ENCODE peak calls at places on chromosome 21, in nine cellular contexts. O, S, H, K, B, I, E, A and Z are unnamed samples.

GRCh38 chr21:33854604-33855003 is 61.0 kb downstream of the ATP5PO start:
- DNase-seq in O (peak; percentile 32), S (no peak), H (peak; percentile 78), K (no peak), B (no peak), I (no peak), E (no peak), A (no peak), Z (no peak)

GRCh38 chr21:19490481-19490880 is 1086.9 kb upstream of the TMPRSS15 start:
- DNase-seq in O (no peak), S (no peak), H (no peak), K (no peak), B (no peak), I (no peak), E (no peak), A (no peak), Z (no peak)

GRCh38 chr21:28761709-28762356 is 230.8 kb downstream of the LTN1 start:
- DNase-seq in O (peak; percentile 59), S (no peak), H (no peak), K (no peak), B (no peak), I (no peak), E (no peak), A (no peak), Z (no peak)

GRCh38 chr21:26001356-26001755 is 169.2 kb downstream of the APP start:
- DNase-seq in O (no peak), S (no peak), H (no peak), K (no peak), B (no peak), I (no peak), E (no peak), A (no peak), Z (no peak)

GRCh38 chr21:21200103-21200938 is 202.1 kb downstream of the NCAM2 start:
- DNase-seq in O (peak; percentile 100), S (no peak), H (peak; percentile 83), K (peak; percentile 91), B (no peak), I (peak; percentile 12), E (no peak), A (no peak), Z (no peak)

GRCh38 chr21:35428041-35428400 is 378.9 kb upstream of the RUNX1 start:
- DNase-seq in O (peak; percentile 43), S (no peak), H (no peak), K (no peak), B (no peak), I (no peak), E (no peak), A (no peak), Z (no peak)

GRCh38 chr21:38913120-38913975 is 107.6 kb downstream of the ETS2 start:
- DNase-seq in O (peak; percentile 70), S (peak; percentile 77), H (peak; percentile 85), K (no peak), B (no peak), I (peak; percentile 89), E (peak; percentile 89), A (no peak), Z (peak; percentile 85)

GRCh38 chr21:26112127-26112742 is 58.3 kb downstream of the APP start:
- DNase-seq in O (no peak), S (no peak), H (no peak), K (no peak), B (no peak), I (no peak), E (no peak), A (no peak), Z (no peak)

DNA sequence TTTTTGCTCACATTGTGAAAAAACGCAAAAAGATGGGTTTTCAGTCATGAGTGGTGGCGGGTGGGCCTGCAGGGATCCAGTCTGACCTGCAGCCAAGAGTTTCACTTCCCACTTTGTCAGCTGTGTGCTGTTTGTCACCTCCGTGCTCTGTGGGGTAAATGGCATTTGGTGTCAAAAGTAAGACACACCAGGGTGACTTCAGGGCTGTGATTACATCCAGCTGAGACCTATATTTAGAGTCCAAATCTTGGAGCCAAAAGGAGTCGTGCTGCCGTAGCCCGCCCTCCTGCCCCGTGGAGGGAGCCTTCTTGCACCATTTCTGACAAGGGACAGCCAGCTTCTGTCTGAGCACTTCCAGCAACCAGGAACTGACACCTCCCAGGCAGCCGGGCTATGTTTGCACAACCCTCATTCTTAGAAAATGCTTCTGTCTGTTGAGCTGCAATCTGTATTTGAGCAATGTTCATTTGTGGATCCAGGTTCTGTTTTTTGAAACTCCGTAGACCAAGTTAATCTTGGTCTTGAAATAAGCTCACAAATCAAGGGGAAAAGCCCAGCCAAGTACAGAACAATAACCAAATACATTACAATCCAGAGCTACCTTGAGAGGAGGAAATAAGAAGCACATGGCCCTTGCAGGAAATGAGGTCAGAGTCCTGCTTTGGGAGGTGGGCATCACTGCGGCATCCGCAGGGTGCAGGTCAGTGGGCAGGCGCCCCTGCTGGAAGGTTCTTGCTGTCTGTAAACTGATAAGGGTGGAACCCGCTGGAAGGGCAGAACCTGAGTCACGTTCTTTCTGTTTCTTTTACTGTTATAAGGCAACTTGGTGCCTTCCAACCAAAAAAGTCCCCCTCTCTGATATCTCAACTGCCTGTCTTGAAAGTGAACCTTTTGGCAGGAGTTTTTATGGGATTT is 14.4 kb downstream of the ABCG1 start:
- DNase-seq in O (peak; percentile 59), S (no peak), H (peak; percentile 66), K (no peak), B (peak; percentile 75), I (peak; percentile 60), E (peak; percentile 84), A (peak; percentile 82), Z (peak; percentile 16)
- TF ChIP-seq CTCF in O (peak; percentile 39), S (no peak), H (peak; percentile 63), K (no peak), B (peak; percentile 15), I (peak; percentile 41), E (peak; percentile 38), A (peak; percentile 50), Z (no peak)

DNA sequence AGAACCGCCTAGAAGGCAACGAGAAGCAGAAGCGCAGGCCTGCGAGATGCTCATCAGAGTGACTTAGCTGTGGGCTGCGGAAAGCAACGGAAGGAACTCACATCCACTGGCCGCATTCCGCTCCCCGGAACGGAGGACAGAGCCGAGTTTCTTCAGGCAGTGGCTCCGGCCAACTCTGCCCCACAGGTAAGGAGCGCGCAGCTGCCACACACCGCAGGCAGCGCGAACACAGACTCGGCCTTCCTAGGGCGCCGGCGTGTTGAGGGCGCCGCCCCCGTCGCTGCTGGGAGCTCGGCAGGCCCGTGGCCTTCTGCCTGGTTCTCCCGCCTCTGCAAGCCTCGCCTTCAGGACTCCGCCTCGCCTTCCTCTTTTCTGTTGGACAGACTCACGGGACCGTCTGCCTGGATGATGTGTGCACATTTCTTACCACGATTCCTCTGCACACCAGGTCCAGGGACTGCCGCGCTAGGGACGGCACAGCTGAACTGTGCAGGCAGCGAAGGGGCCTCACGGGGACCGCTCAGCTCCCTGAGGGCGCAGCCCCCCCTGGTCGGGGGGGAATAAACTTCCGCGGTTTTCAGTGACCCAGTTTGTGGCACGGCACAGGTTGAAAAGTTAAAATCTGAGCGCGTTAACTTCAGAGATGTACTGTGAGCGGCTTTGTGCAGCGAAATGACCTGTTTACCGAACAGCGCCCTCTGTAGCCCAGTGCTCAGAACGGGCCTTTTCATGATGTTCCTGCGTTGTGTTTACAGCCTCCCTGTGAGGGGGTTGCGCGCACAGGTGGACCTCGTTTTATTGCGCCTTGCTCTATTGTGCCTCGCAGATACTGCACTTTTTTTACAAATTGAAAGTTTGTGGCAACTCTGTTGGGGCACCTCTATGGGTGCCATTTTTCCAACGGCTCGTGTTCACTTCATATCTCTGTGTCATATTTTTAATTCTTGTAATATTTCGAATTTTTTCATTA is 15.8 kb downstream of the TCP10L start:
- DNase-seq in O (peak; percentile 87), S (peak; percentile 62), H (peak; percentile 69), K (peak; percentile 40), B (peak; percentile 86), I (peak; percentile 86), E (peak; percentile 86), A (peak; percentile 82), Z (peak; percentile 70)
- TF ChIP-seq CTCF in O (peak; percentile 95), S (peak; percentile 85), H (peak; percentile 92), K (peak; percentile 88), B (peak; percentile 77), I (peak; percentile 76), E (peak; percentile 86), A (peak; percentile 97), Z (peak; percentile 59)

GRCh38 chr21:42164064-42164789 is 54.7 kb upstream of the ABCG1 start:
- DNase-seq in O (peak; percentile 50), S (peak; percentile 29), H (no peak), K (no peak), B (peak; percentile 67), I (peak; percentile 72), E (peak; percentile 78), A (peak; percentile 57), Z (peak; percentile 48)
- TF ChIP-seq CTCF in O (peak; percentile 70), S (peak; percentile 56), H (peak; percentile 74), K (peak; percentile 3), B (peak; percentile 64), I (peak; percentile 62), E (peak; percentile 68), A (peak; percentile 51), Z (peak; percentile 17)

GRCh38 chr21:46356494-46357334 is 32.8 kb downstream of the PCNT start:
- DNase-seq in O (no peak), S (no peak), H (no peak), K (no peak), B (no peak), I (no peak), E (no peak), A (no peak), Z (no peak)
- TF ChIP-seq CTCF in O (no peak), S (no peak), H (no peak), K (no peak), B (no peak), I (no peak), E (no peak), A (no peak), Z (no peak)

DNA sequence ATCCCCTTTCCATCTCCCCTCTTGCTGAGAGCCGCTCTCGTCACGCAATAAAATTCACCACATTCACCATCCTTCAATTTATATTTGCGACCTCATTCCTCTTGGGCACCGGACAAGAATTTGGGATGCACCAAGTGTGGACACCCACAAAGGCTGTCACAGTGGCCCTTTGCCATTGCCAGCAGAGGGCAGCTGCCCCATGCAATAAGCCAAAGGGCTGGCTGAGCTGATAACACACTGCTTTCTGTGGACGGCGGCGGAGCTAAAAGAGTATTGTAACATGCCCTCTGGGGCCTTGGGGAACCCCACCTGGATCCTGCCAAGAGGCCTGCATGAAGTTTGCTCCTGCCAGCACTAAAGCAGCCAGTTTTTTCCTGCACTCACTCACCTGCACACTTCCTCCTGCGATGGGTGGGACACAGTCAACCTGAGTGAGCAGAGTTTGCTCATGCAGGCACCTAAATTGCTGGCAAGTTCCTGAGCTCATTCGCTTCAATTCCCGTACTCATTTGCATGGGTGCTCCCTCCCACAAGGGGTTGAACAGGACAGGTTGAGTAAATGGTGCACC is 792.3 kb upstream of the ADAMTS5 start:
- DNase-seq in O (no peak), S (no peak), H (no peak), K (no peak), B (no peak), I (peak; percentile 68), E (peak; percentile 46), A (no peak), Z (peak; percentile 43)
- TF ChIP-seq CTCF in O (peak; percentile 47), S (no peak), H (peak; percentile 66), K (peak; percentile 44), B (no peak), I (peak; percentile 57), E (peak; percentile 45), A (no peak), Z (peak; percentile 62)

DNA sequence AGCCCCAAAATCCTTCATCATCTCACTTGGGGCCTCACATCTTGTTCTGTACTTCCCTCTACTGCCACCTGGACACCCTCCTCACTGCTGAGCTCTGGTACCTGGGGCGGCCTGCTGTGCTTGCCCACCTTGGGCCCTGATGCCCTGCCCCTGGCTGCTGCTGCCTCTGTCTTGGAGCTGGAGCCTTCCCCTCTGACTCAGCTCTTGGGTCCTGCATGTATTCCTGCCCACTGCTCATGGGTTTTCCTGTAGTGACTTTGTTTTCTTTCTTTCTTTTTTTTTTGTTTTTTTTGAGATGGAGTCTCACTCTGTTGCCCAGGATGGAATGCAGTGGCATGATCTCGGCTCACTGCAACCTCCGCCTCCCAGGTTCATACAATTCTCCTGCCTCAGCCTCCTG is 37.5 kb downstream of the TRAPPC10 start:
- DNase-seq in O (peak; percentile 21), S (no peak), H (no peak), K (no peak), B (no peak), I (no peak), E (no peak), A (no peak), Z (no peak)
- TF ChIP-seq CTCF in O (no peak), S (no peak), H (no peak), K (no peak), B (no peak), I (no peak), E (no peak), A (no peak), Z (no peak)